ENCODE peak calls at places on chromosome 13, in seven cellular contexts. One of them, this sample, is unnamed.

GRCh38 chr13:110445722-110446569 is 115.6 kb downstream of the RAB20 start:
- DNase-seq in omental fat pad: no peak
- DNase-seq in mucosa of gallbladder: no peak
- DNase-seq in Calu3: no peak
- DNase-seq in GM12864: no peak
- DNase-seq in type B pancreatic cell: no peak
- DNase-seq in ELR: peak
- DNase-seq in this sample: peak

GRCh38 chr13:28136916-28137315 is 1.4 kb upstream of the PAN3 start:
- DNase-seq in omental fat pad: no peak
- DNase-seq in GM12864: no peak
- DNase-seq in Calu3: no peak
- DNase-seq in ELR: no peak
- DNase-seq in type B pancreatic cell: no peak
- DNase-seq in mucosa of gallbladder: no peak
- DNase-seq in this sample: no peak

GRCh38 chr13:29847501-29847983 is 2.9 kb downstream of the UBL3 start:
- DNase-seq in GM12864: no peak
- DNase-seq in omental fat pad: no peak
- DNase-seq in ELR: peak
- DNase-seq in mucosa of gallbladder: no peak
- DNase-seq in type B pancreatic cell: no peak
- DNase-seq in Calu3: no peak
- DNase-seq in this sample: no peak

GRCh38 chr13:91167706-91168459 is 179.6 kb upstream of the MIR17HG start:
- DNase-seq in omental fat pad: no peak
- DNase-seq in Calu3: no peak
- DNase-seq in mucosa of gallbladder: no peak
- DNase-seq in type B pancreatic cell: no peak
- DNase-seq in ELR: no peak
- DNase-seq in GM12864: no peak
- DNase-seq in this sample: no peak

GRCh38 chr13:36674337-36675212 is 755 bp downstream of the SERTM1 start:
- DNase-seq in mucosa of gallbladder: no peak
- DNase-seq in Calu3: no peak
- DNase-seq in omental fat pad: no peak
- DNase-seq in GM12864: no peak
- DNase-seq in type B pancreatic cell: no peak
- DNase-seq in ELR: no peak
- DNase-seq in this sample: no peak

GRCh38 chr13:46183018-46183940 is 1.3 kb upstream of the LCP1 start:
- DNase-seq in omental fat pad: no peak
- DNase-seq in GM12864: no peak
- DNase-seq in ELR: no peak
- DNase-seq in mucosa of gallbladder: no peak
- DNase-seq in type B pancreatic cell: no peak
- DNase-seq in Calu3: no peak
- DNase-seq in this sample: no peak

GRCh38 chr13:29319451-29319850 is 276.0 kb downstream of the SLC7A1 start:
- DNase-seq in ELR: no peak
- DNase-seq in mucosa of gallbladder: no peak
- DNase-seq in GM12864: no peak
- DNase-seq in Calu3: no peak
- DNase-seq in type B pancreatic cell: no peak
- DNase-seq in omental fat pad: no peak
- DNase-seq in this sample: no peak

GRCh38 chr13:33918199-33918932 is 100.4 kb downstream of the RFC3 start:
- DNase-seq in Calu3: no peak
- DNase-seq in mucosa of gallbladder: no peak
- DNase-seq in omental fat pad: no peak
- DNase-seq in GM12864: no peak
- DNase-seq in ELR: peak
- DNase-seq in type B pancreatic cell: no peak
- DNase-seq in this sample: no peak

GRCh38 chr13:20320885-20321284 is 88.8 kb upstream of the GJB6 start:
- DNase-seq in mucosa of gallbladder: no peak
- DNase-seq in type B pancreatic cell: no peak
- DNase-seq in GM12864: no peak
- DNase-seq in ELR: no peak
- DNase-seq in Calu3: no peak
- DNase-seq in omental fat pad: no peak
- DNase-seq in this sample: no peak

GRCh38 chr13:107351305-107351704 is 783.4 kb upstream of the ARGLU1 start:
- DNase-seq in Calu3: no peak
- DNase-seq in ELR: no peak
- DNase-seq in mucosa of gallbladder: peak
- DNase-seq in GM12864: no peak
- DNase-seq in omental fat pad: no peak
- DNase-seq in type B pancreatic cell: no peak
- DNase-seq in this sample: no peak

GRCh38 chr13:46561691-46562090 is 8.7 kb downstream of the LRCH1 start:
- DNase-seq in type B pancreatic cell: no peak
- DNase-seq in ELR: no peak
- DNase-seq in mucosa of gallbladder: no peak
- DNase-seq in GM12864: no peak
- DNase-seq in omental fat pad: no peak
- DNase-seq in Calu3: no peak
- DNase-seq in this sample: no peak

GRCh38 chr13:32504263-32504662 is 34.3 kb downstream of the N4BP2L2 start:
- DNase-seq in type B pancreatic cell: no peak
- DNase-seq in mucosa of gallbladder: no peak
- DNase-seq in omental fat pad: no peak
- DNase-seq in Calu3: no peak
- DNase-seq in ELR: no peak
- DNase-seq in GM12864: no peak
- DNase-seq in this sample: no peak

GRCh38 chr13:98397221-98397620 is 179.7 kb downstream of the STK24 start:
- DNase-seq in omental fat pad: no peak
- DNase-seq in ELR: peak
- DNase-seq in type B pancreatic cell: no peak
- DNase-seq in GM12864: no peak
- DNase-seq in Calu3: no peak
- DNase-seq in mucosa of gallbladder: no peak
- DNase-seq in this sample: no peak

GRCh38 chr13:23980160-23980551 is 82.9 kb upstream of the C1QTNF9B start:
- DNase-seq in omental fat pad: peak
- DNase-seq in mucosa of gallbladder: peak
- DNase-seq in GM12864: no peak
- DNase-seq in Calu3: peak
- DNase-seq in type B pancreatic cell: peak
- DNase-seq in ELR: peak
- DNase-seq in this sample: peak

GRCh38 chr13:88622362-88622973 is 951.3 kb downstream of the SLITRK5 start:
- DNase-seq in GM12864: no peak
- DNase-seq in Calu3: no peak
- DNase-seq in omental fat pad: no peak
- DNase-seq in mucosa of gallbladder: no peak
- DNase-seq in ELR: peak
- DNase-seq in type B pancreatic cell: no peak
- DNase-seq in this sample: no peak

This sample was measured in mesenteric fat pad.